ENCODE peak calls at places on chromosomes 6 and 20, in six cellular contexts. B is cardiac fibroblast, L is AG09309, K is OCI-LY7, Q is GM06990, U is MCF 10A. W is an unnamed sample.

GRCh38 chr6:156699017-156699421 is 78.2 kb upstream of the ARID1B start:
- DNase-seq in B (peak), L (no peak), K (no peak), Q (peak), U (peak), W (no peak)

GRCh38 chr6:84639396-84639795 is 125.0 kb downstream of the TBX18 start:
- DNase-seq in B (no peak), L (no peak), K (no peak), Q (no peak), U (peak), W (no peak)

GRCh38 chr6:84284428-84285033 is 57.1 kb upstream of the CEP162 start:
- DNase-seq in B (peak), L (no peak), K (no peak), Q (no peak), U (peak), W (peak)

GRCh38 chr20:49340161-49340966 is 62.5 kb upstream of the ZNFX1 start:
- DNase-seq in B (no peak), L (no peak), K (no peak), Q (no peak), U (no peak), W (no peak)

GRCh38 chr6:11975353-11975977 is 36.6 kb upstream of the HIVEP1 start:
- DNase-seq in B (no peak), L (no peak), K (no peak), Q (peak), U (no peak), W (peak)

GRCh38 chr6:14826456-14826855 is 419.4 kb upstream of the JARID2 start:
- DNase-seq in B (no peak), L (no peak), K (no peak), Q (no peak), U (no peak), W (no peak)

GRCh38 chr20:2405693-2406065 is 25.0 kb downstream of the TGM6 start:
- DNase-seq in B (no peak), L (no peak), K (no peak), Q (no peak), U (no peak), W (no peak)

GRCh38 chr20:46010491-46011405 is 2.0 kb downstream of the MMP9 start:
- DNase-seq in B (no peak), L (no peak), K (no peak), Q (peak), U (no peak), W (no peak)

GRCh38 chr20:51884561-51884960 is 82.2 kb upstream of the SALL4 start:
- DNase-seq in B (no peak), L (no peak), K (no peak), Q (no peak), U (peak), W (no peak)

GRCh38 chr6:129713806-129714338 is 3.9 kb upstream of the ARHGAP18 start:
- DNase-seq in B (no peak), L (no peak), K (no peak), Q (no peak), U (no peak), W (no peak)

GRCh38 chr6:148322704-148323103 is 19.9 kb upstream of the SASH1 start:
- DNase-seq in B (no peak), L (no peak), K (no peak), Q (no peak), U (no peak), W (no peak)

GRCh38 chr6:12163149-12163548 is 127.0 kb upstream of the EDN1 start:
- DNase-seq in B (no peak), L (no peak), K (no peak), Q (no peak), U (no peak), W (peak)

GRCh38 chr6:108621117-108621516 is 60.4 kb downstream of the FOXO3 start:
- DNase-seq in B (peak), L (peak), K (no peak), Q (no peak), U (peak), W (no peak)

DNA sequence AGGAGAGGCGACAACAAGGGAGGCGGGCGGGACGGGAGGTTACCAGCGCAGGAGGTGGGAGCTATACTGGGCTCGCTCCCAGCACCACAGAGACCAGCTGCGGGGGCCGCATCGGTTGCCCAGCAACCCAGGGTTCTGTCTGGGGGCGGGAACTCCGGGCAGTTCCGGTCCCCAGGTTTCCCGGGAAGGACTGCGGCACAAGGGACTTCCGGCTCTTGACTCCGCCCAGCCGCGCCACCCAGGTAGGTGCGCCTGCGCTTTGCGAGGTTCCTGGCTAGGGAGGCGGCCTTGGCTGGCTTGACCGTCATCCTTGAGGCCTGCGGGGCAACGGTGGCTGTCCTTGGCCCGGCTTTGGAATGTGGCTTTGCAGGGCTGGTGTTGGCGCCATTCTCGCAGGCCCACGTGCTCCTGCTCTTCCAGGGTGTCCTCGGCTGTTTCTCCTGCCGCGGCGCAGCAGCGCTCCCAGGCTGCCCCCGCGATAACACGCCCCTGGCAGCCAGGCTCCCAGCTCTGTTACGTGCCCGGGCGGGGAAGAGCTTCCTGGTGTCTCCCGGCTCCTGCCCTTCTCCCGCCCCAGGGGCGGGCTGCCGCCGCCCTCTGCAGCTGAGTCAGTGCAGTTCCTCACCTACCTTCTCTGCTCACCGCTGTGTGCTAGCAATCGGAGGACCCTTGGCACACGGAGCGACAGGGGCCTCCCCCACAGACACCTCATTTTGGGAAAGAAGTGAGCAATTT is at the start of gene RSPH3:
- DNase-seq in B (peak), L (peak), K (peak), Q (peak), U (peak), W (peak)
- TF ChIP-seq CTCF in B (no peak), L (no peak), K (peak), Q (peak), U (no peak), W (peak)

GRCh38 chr6:21270501-21271290 is 322.9 kb upstream of the SOX4 start:
- DNase-seq in B (no peak), L (no peak), K (no peak), Q (no peak), U (no peak), W (no peak)

GRCh38 chr6:21273451-21273850 is 320.1 kb upstream of the SOX4 start:
- DNase-seq in B (no peak), L (no peak), K (no peak), Q (no peak), U (no peak), W (no peak)

GRCh38 chr6:21271431-21272155 is 322.0 kb upstream of the SOX4 start:
- DNase-seq in B (no peak), L (no peak), K (no peak), Q (no peak), U (no peak), W (no peak)
- TF ChIP-seq CTCF in B (no peak), L (no peak), K (no peak), Q (no peak), U (no peak), W (no peak)

GRCh38 chr6:141421378-141421777 is 711.3 kb upstream of the GJE1 start:
- DNase-seq in B (peak), L (peak), K (no peak), Q (no peak), U (peak), W (no peak)

DNA sequence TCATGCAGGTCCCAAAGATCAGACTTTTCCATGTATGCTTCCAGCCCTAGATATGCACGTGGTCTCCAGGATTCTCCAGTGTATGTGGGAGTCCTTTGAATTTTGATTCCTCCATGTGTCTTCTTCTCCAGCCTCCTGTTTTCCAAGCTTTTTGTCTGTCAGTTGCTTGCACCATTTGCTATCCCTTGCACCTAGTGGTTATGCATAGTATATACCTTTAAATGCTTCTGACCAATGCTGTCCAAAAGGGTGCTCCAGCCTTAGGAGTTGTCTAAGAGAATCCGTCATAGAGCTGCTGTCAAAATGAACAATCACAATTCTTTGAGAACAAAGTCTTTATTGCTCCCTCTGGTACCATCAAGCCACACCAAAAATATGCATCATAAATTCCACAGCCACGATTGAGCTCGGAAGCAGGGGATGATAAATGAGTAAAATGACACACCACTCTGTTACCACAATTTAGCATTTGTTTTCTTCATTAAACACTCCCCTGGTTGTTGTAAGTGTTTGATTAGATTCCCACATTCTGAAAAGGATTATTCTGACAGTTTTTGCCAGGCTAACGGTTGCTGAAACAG is 706.2 kb upstream of the GJE1 start:
- DNase-seq in B (no peak), L (peak), K (no peak), Q (no peak), U (no peak), W (no peak)
- TF ChIP-seq CTCF in B (no peak), L (peak), K (no peak), Q (no peak), U (peak), W (no peak)

GRCh38 chr6:25010917-25011625 is 75.3 kb upstream of the RIPOR2 start:
- DNase-seq in B (peak), L (no peak), K (no peak), Q (no peak), U (peak), W (no peak)

GRCh38 chr6:25014806-25015560 is 79.2 kb upstream of the RIPOR2 start:
- DNase-seq in B (peak), L (peak), K (peak), Q (no peak), U (peak), W (no peak)

GRCh38 chr6:25012657-25013056 is 76.9 kb upstream of the RIPOR2 start:
- DNase-seq in B (peak), L (peak), K (no peak), Q (no peak), U (peak), W (no peak)

GRCh38 chr6:25014375-25014774 is 78.6 kb upstream of the RIPOR2 start:
- DNase-seq in B (no peak), L (no peak), K (no peak), Q (no peak), U (no peak), W (no peak)

DNA sequence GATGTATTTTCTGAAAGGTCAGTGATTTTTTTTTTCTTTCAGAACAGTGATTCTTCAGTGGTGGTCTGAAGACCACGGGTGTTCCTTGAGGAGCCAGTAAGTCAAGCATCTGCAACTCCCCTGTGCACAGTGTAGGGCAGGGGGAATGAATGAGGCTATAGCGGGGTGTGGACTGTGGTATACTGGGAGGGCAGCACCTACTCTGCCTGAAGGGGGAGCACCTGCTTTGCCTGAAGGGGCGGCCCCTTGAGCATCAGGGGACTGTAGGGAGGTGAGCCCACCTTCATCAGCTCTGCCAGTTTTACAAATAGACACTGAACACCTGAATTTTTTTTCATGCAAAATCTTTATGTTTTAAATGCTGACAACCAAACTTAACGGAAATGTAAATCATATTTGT is 77.5 kb upstream of the RIPOR2 start:
- DNase-seq in B (no peak), L (no peak), K (peak), Q (no peak), U (no peak), W (no peak)
- TF ChIP-seq CTCF in B (peak), L (peak), K (peak), Q (peak), U (no peak), W (peak)

GRCh38 chr20:23508896-23509579 is 18.1 kb downstream of the CST8 start:
- DNase-seq in B (no peak), L (no peak), K (no peak), Q (no peak), U (no peak), W (no peak)

GRCh38 chr20:23508449-23508848 is 17.5 kb downstream of the CST8 start:
- DNase-seq in B (no peak), L (no peak), K (no peak), Q (no peak), U (no peak), W (no peak)

GRCh38 chr20:23510000-23510590 is 19.2 kb downstream of the CST8 start:
- DNase-seq in B (no peak), L (no peak), K (no peak), Q (no peak), U (no peak), W (no peak)

GRCh38 chr20:23509580-23509913 is 18.6 kb downstream of the CST8 start:
- DNase-seq in B (no peak), L (no peak), K (no peak), Q (no peak), U (no peak), W (no peak)

GRCh38 chr20:23507346-23507745 is 16.4 kb downstream of the CST8 start:
- DNase-seq in B (no peak), L (no peak), K (no peak), Q (no peak), U (no peak), W (no peak)
- TF ChIP-seq CTCF in B (no peak), L (no peak), K (no peak), Q (no peak), U (no peak), W (no peak)

GRCh38 chr6:145508107-145508506 is 227.2 kb downstream of the EPM2A start:
- DNase-seq in B (peak), L (no peak), K (peak), Q (no peak), U (peak), W (no peak)
- TF ChIP-seq CTCF in B (no peak), L (no peak), K (peak), Q (peak), U (peak), W (peak)

GRCh38 chr6:89467437-89467836 is 34.5 kb downstream of the ANKRD6 start:
- DNase-seq in B (no peak), L (no peak), K (no peak), Q (no peak), U (no peak), W (no peak)
- TF ChIP-seq CTCF in B (no peak), L (no peak), K (no peak), Q (no peak), U (no peak), W (no peak)

DNA sequence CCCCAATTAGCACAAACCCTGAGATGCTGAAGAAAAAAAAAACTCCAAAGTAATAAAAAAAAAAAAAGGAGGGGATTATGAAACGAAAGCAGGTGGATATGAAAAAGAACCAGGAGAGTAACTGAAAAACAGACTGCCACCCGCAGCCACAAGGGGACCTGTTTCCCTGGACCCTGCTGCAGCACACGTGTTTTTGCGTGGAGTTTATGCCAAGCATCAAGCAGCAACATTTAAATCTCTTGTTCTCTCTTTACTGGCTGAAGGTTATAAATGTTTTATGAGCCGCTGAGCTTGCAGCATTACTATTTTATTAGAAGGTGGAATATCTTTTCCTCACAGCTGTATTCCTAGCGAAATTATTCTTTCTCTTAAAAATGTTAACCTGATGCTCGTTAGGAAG is 131.6 kb upstream of the OLIG3 start:
- DNase-seq in B (no peak), L (no peak), K (no peak), Q (no peak), U (no peak), W (no peak)
- TF ChIP-seq CTCF in B (no peak), L (peak), K (peak), Q (no peak), U (no peak), W (no peak)

DNA sequence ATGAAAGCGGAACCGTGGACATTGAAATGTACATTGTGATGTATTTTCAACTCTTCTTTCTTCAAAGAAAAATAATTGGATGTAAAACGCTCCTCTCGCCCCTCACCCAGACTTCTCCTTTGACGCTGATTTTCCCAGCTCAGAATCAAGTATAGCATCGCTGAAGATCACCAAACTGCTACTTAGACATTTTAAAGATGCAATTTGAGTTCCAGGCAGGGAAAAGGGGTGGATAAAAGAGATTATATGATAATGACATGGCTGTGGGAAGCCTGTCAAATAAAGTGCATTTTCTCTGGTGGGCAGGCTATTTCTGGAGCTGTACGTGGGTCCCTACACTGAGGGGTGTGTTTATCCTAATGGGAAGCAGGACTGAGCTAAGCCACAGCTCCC is 240.4 kb downstream of the CDC5L start:
- DNase-seq in B (no peak), L (no peak), K (no peak), Q (no peak), U (no peak), W (no peak)
- TF ChIP-seq CTCF in B (no peak), L (no peak), K (no peak), Q (no peak), U (no peak), W (no peak)